ENCODE peak calls at places on chromosomes 7 and 10, in six cellular contexts. D is stimulated activated naive CD4-positive, alpha-beta T cell treated with Interleukin-2 at 50 U/mL for 16 hours; Q is omental fat pad; Z is astrocyte of the spinal cord; Y is AML-193; A is lower lobe of right lung. V is an unnamed sample.

GRCh38 chr7:5595545-5596045 is 172.0 kb upstream of the TNRC18 start:
- DNase-seq in Y (peak), Z (no peak), Q (no peak), D (no peak), A (no peak), V (no peak)

GRCh38 chr7:116776610-116777289 is 85.6 kb upstream of the CAPZA2 start:
- DNase-seq in A (no peak), D (no peak), Y (no peak), Q (no peak), Z (peak), V (peak)

GRCh38 chr7:91064052-91064451 is 200.2 kb upstream of the FZD1 start:
- DNase-seq in A (no peak), Q (no peak), Y (no peak), Z (no peak), D (no peak), V (no peak)

GRCh38 chr10:119250641-119251314 is 43.4 kb downstream of the GRK5 start:
- DNase-seq in Y (no peak), Z (peak), D (peak), A (no peak), Q (no peak), V (peak)

GRCh38 chr10:34104829-34105572 is 710.1 kb downstream of the PARD3 start:
- DNase-seq in Y (no peak), Z (no peak), A (no peak), Q (no peak), D (no peak), V (peak)

GRCh38 chr10:788796-789748 is 99.6 kb upstream of the DIP2C start:
- DNase-seq in Q (no peak), D (no peak), A (peak), Y (no peak), Z (peak), V (peak)

GRCh38 chr10:83312570-83312969 is 826.7 kb upstream of the GHITM start:
- DNase-seq in Q (no peak), Z (no peak), Y (no peak), A (no peak), D (no peak), V (no peak)

GRCh38 chr7:144516729-144517128 is 113.2 kb upstream of the NOBOX start:
- DNase-seq in Z (no peak), Q (no peak), Y (no peak), D (no peak), A (no peak), V (no peak)

GRCh38 chr7:22361795-22362194 is 4.8 kb upstream of the RAPGEF5 start:
- DNase-seq in Z (no peak), A (no peak), D (no peak), Q (no peak), Y (no peak), V (no peak)

GRCh38 chr10:102644066-102644645 is at the start of gene TRIM8:
- DNase-seq in Q (no peak), Z (peak), A (peak), D (peak), Y (peak), V (peak)

GRCh38 chr7:26291699-26292538 is at the start of gene SNX10:
- DNase-seq in Q (no peak), Y (peak), Z (no peak), A (peak), D (peak), V (peak)

GRCh38 chr10:6716521-6716920 is 136.4 kb upstream of the PRKCQ start:
- DNase-seq in D (no peak), Q (no peak), Z (no peak), A (no peak), Y (no peak), V (peak)

GRCh38 chr7:142194201-142194600 is 63.7 kb downstream of the PRSS58 start:
- DNase-seq in A (no peak), Z (peak), Q (no peak), D (no peak), Y (no peak), V (no peak)

GRCh38 chr7:94393251-94393758 is 1.4 kb upstream of the COL1A2 start:
- DNase-seq in Q (no peak), D (no peak), Y (no peak), A (no peak), Z (no peak), V (no peak)

GRCh38 chr7:157691521-157692155 is 354.8 kb downstream of the DNAJB6 start:
- DNase-seq in Q (no peak), A (no peak), Y (no peak), Z (no peak), D (no peak), V (no peak)

GRCh38 chr7:27204851-27205322 is 5.0 kb upstream of the HOXA13 start:
- DNase-seq in D (no peak), Y (no peak), Z (no peak), A (no peak), Q (no peak), V (no peak)

GRCh38 chr10:118978316-118978997 is 51.1 kb upstream of the NANOS1 start:
- DNase-seq in A (no peak), D (no peak), Z (no peak), Q (no peak), Y (no peak), V (no peak)

GRCh38 chr10:119090968-119091367 is 10.4 kb upstream of the EIF3A start:
- DNase-seq in Z (peak), Q (no peak), D (peak), A (no peak), Y (no peak), V (peak)

GRCh38 chr7:94701555-94701973 is 45.6 kb upstream of the SGCE start:
- DNase-seq in Q (no peak), D (no peak), Y (no peak), A (no peak), Z (peak), V (peak)